ENCODE peak calls at places on chromosomes 5 and 9, in eight cellular contexts. J is ELF-1; T is mesothelial cell of epicardium; E is esophagus squamous epithelium; F is AG08396; C is activated CD4-positive, alpha-beta T cell treated with anti-CD3 and anti-CD28 coated beads, Interleukin-2, amount 50 U/mL, for 48 hours; S is thoracic aorta; K is putamen. H is an unnamed sample.

GRCh38 chr5:6827815-6828214 is 114.6 kb downstream of the TENT4A start:
- DNase-seq in C (peak), T (no peak), J (no peak), K (no peak), E (no peak), F (no peak), S (no peak), H (no peak)

GRCh38 chr9:6467006-6467625 is 54.1 kb downstream of the UHRF2 start:
- DNase-seq in T (no peak), J (no peak), K (peak), C (no peak), E (no peak), S (no peak), F (no peak), H (peak)

GRCh38 chr5:68405026-68405684 is 189.6 kb downstream of the PIK3R1 start:
- DNase-seq in S (no peak), T (no peak), F (no peak), E (no peak), C (no peak), J (no peak), K (peak), H (no peak)

GRCh38 chr5:133285583-133286021 is 233.8 kb downstream of the HSPA4 start:
- DNase-seq in T (no peak), S (no peak), K (no peak), E (no peak), F (peak), J (no peak), C (no peak), H (peak)

GRCh38 chr5:115507682-115508081 is 36.9 kb downstream of the FEM1C start:
- DNase-seq in E (no peak), F (peak), T (no peak), J (no peak), C (no peak), S (no peak), K (peak), H (peak)

GRCh38 chr9:76585487-76586459 is 126.8 kb downstream of the GCNT1 start:
- DNase-seq in S (no peak), J (no peak), E (no peak), T (no peak), C (no peak), K (no peak), F (no peak), H (no peak)

GRCh38 chr5:65778126-65778525 is 56.1 kb downstream of the NLN start:
- DNase-seq in F (no peak), T (no peak), K (no peak), E (no peak), J (no peak), C (no peak), S (no peak), H (peak)

GRCh38 chr5:155017610-155018009 is 4.1 kb downstream of the KIF4B start:
- DNase-seq in K (no peak), J (no peak), E (no peak), S (no peak), T (no peak), F (no peak), C (no peak), H (no peak)